ENCODE peak calls at places on chromosomes 6 and 20, in four cellular contexts. U is left lung, S is ovary, Z is pancreas. F is an unnamed sample. For H3K27me3, the result is how much of the 10 kb centered on the place peaks cover.

GRCh38 chr6:28282923-28283322 is 1.6 kb downstream of the PGBD1 start:
- DNase-seq in S (no peak), Z (no peak), U (no peak), F (no peak)

GRCh38 chr20:25048519-25048952 is 9.4 kb downstream of the ACSS1 start:
- DNase-seq in S (peak), U (no peak), Z (peak), F (peak)

GRCh38 chr6:108408453-108408852 is 113.6 kb downstream of the AFG1L start:
- DNase-seq in Z (peak), S (no peak), U (no peak), F (no peak)

GRCh38 chr6:98921038-98921437 is 26.7 kb downstream of the FBXL4 start:
- DNase-seq in Z (no peak), S (no peak), U (no peak), F (no peak)

GRCh38 chr6:150830409-150831165 is 34.9 kb upstream of the MTHFD1L start:
- DNase-seq in U (no peak), S (no peak), Z (no peak), F (no peak)

GRCh38 chr20:35385733-35386132 is 26.0 kb downstream of the UQCC1 start:
- DNase-seq in S (no peak), U (no peak), Z (no peak), F (no peak)

GRCh38 chr6:150667977-150668716 is 68.5 kb downstream of the PLEKHG1 start:
- DNase-seq in Z (peak), U (no peak), S (peak), F (peak)

GRCh38 chr6:16239090-16239797 is 857 bp downstream of the GMPR start:
- DNase-seq in Z (peak), U (peak), S (peak), F (peak)

GRCh38 chr6:35687658-35688604 is 784 bp downstream of the FKBP5 start:
- DNase-seq in U (peak), Z (peak), S (peak), F (peak)

GRCh38 chr6:21935561-21936028 is 342.0 kb downstream of the SOX4 start:
- DNase-seq in Z (peak), U (no peak), S (no peak), F (no peak)

GRCh38 chr6:160973311-160973710 is 18.3 kb upstream of the MAP3K4 start:
- DNase-seq in U (no peak), Z (no peak), S (peak), F (no peak)

GRCh38 chr20:39042279-39043150 is 80.4 kb downstream of the DHX35 start:
- DNase-seq in S (no peak), Z (no peak), U (no peak), F (no peak)

GRCh38 chr6:4672772-4673171 is 103.4 kb upstream of the CDYL start:
- DNase-seq in U (no peak), S (no peak), Z (no peak), F (no peak)

GRCh38 chr20:47318596-47319516 is 37.6 kb downstream of the ZMYND8 start:
- DNase-seq in S (peak), U (peak), Z (peak), F (peak)

GRCh38 chr6:37758647-37759046 is 60.9 kb upstream of the ZFAND3 start:
- DNase-seq in S (no peak), U (no peak), Z (no peak), F (no peak)

GRCh38 chr6:150683320-150683719 is 83.6 kb downstream of the PLEKHG1 start:
- DNase-seq in Z (no peak), S (no peak), U (no peak), F (no peak)

DNA sequence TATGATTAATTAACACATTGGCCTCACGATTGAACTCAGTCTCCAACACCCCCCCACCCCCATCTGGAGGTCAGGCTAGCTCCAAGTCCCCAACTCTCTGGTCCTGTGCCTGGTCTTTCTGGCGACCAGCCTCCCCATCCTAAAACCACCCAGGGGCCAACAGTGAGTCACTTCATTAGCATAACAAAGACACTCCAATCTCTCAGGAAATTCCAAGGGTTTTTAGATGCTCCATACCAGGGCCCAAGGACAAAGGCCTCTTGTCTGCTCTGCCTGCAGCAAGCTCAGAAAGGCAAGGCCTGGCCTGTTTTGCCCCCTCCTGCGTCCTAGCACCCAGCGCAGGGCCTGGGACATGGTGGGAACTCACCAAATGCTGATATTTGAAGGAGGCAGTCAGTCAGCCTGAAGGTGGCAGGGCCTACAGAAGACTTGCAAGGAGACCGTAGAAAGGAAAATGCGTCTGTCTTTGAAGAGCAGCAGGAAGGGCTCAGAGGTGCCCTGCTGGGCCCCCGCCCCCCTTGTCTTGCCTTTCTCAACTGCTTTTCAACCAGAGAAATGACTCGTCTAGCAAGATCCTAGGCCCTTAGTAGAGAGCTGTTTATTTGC is 184.7 kb downstream of the CDH4 start:
- DNase-seq in Z (no peak), U (no peak), S (no peak), F (no peak)
- H3K27me3 ChIP-seq in Z (under half), U (half or more), S (under half), F (under half)

DNA sequence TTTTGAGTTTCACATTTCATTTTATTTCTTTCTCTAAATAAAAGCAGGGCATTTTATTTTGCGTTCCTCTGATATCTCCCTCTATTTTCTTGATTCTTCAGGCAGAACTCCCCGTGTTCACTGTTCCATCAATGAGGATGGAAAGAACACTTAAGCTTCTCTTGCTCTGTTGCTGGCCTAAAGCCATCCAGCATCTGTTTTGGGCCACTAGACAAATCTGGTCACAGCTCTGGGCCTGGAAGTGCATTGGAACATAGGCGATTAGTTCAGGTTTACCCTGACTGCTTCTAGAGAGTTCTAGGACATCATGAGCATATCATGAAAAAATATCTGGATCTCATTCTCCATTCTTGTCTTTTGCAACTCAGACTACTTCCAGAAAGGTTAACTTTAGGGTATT is 611.2 kb downstream of the UTRN start:
- DNase-seq in S (no peak), U (no peak), Z (no peak), F (no peak)
- TF ChIP-seq CTCF in S (no peak), U (no peak), Z (no peak), F (no peak)

GRCh38 chr6:1400126-1400850 is 10.9 kb downstream of the FOXF2 start:
- DNase-seq in Z (no peak), U (no peak), S (no peak), F (no peak)
- H3K27me3 ChIP-seq in Z (under half), U (half or more), S (under half), F (under half)

GRCh38 chr20:32664352-32665159 is 9.2 kb downstream of the C20orf203 start:
- DNase-seq in S (no peak), U (no peak), Z (peak), F (no peak)

GRCh38 chr20:32670773-32671455 is 2.8 kb downstream of the C20orf203 start:
- DNase-seq in Z (no peak), S (no peak), U (no peak), F (no peak)

GRCh38 chr20:32661820-32662528 is 11.8 kb downstream of the C20orf203 start:
- DNase-seq in S (no peak), Z (no peak), U (peak), F (no peak)

GRCh38 chr20:32663704-32664351 is 9.9 kb downstream of the C20orf203 start:
- DNase-seq in S (no peak), Z (no peak), U (peak), F (no peak)

DNA sequence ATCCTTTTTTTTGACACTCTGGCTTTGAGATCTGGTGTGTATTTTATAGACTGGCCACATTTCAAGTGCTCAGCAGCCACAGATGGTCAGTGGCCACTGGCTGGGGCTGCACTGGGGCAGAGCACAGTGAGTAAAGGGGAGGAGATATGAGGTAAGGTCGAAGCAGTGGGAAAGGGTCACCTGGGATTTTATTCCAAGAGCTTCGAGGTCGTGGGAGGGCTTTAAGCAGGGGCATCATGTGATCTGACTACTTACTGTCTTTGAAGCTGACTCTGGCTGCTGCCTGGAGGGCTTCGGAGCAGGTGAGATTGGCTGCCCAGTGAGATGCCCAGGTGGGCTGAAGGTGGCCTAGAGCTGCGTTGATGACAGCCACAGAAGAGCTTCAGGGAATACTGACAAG is 6.7 kb downstream of the C20orf203 start:
- DNase-seq in S (no peak), Z (no peak), U (no peak), F (no peak)
- TF ChIP-seq CTCF in S (no peak), Z (no peak), U (no peak), F (no peak)